ENCODE peak calls at places on chromosomes 13 and 19, in eight cellular contexts. T is activated naive CD8-positive, alpha-beta T cell treated with anti-CD3 and anti-CD28 coated beads, Interleukin-2, amount 50 U/mL, for 24 hours; O is stimulated activated CD4-positive, alpha-beta T cell treated with anti-CD3 and anti-CD28 coated beads, Interleukin-15, amount 100 ng/mL, for 24 hours; L is WTC11; V is aorta; N is substantia nigra; A is sciatic nerve; R is non-pigmented ciliary epithelial cell. C is an unnamed sample.

GRCh38 chr19:33134571-33135041 is 2.7 kb downstream of the WDR88 start:
- DNase-seq in A (no peak), L (peak), R (no peak), V (no peak), T (peak), N (no peak), O (peak), C (no peak)

GRCh38 chr19:11479470-11480080 is 1.3 kb downstream of the ELAVL3 start:
- DNase-seq in V (no peak), L (peak), N (peak), O (peak), A (no peak), T (peak), R (no peak), C (peak)

GRCh38 chr13:23608704-23609413 is 38.6 kb downstream of the TNFRSF19 start:
- DNase-seq in O (no peak), L (no peak), N (no peak), T (no peak), V (no peak), A (peak), R (no peak), C (no peak)

GRCh38 chr19:11649941-11650340 is 52.7 kb downstream of the ZNF627 start:
- DNase-seq in A (no peak), T (no peak), N (no peak), O (no peak), V (no peak), L (no peak), R (no peak), C (no peak)

GRCh38 chr19:50777830-50778303 is 7.6 kb downstream of the GPR32 start:
- DNase-seq in L (peak), A (no peak), T (no peak), O (peak), R (no peak), V (no peak), N (no peak), C (no peak)

GRCh38 chr19:17725422-17726078 is 6.3 kb downstream of the MAP1S start:
- DNase-seq in N (no peak), O (no peak), A (no peak), T (no peak), L (peak), R (no peak), V (no peak), C (no peak)

GRCh38 chr13:99983401-99984133 is 2.0 kb downstream of the ZIC2 start:
- DNase-seq in R (no peak), V (no peak), O (no peak), L (no peak), A (no peak), T (no peak), N (no peak), C (no peak)

GRCh38 chr19:21856751-21857150 is 20.8 kb upstream of the ZNF43 start:
- DNase-seq in A (no peak), R (no peak), T (no peak), N (no peak), V (no peak), L (no peak), O (no peak), C (no peak)

GRCh38 chr13:110225007-110225406 is 82.0 kb downstream of the COL4A1 start:
- DNase-seq in R (no peak), L (no peak), N (no peak), A (no peak), V (no peak), T (no peak), O (no peak), C (no peak)

GRCh38 chr19:48926909-48927308 is 6.6 kb upstream of the DHDH start:
- DNase-seq in R (peak), V (no peak), N (peak), O (peak), T (peak), A (no peak), L (no peak), C (peak)

GRCh38 chr19:33376423-33376822 is 2.9 kb downstream of the CEBPG start:
- DNase-seq in R (peak), N (no peak), A (peak), O (no peak), L (no peak), V (peak), T (no peak), C (no peak)

GRCh38 chr19:35211545-35212230 is 16.9 kb downstream of the FAM187B start:
- DNase-seq in A (peak), L (no peak), V (no peak), R (no peak), N (no peak), T (peak), O (peak), C (peak)

GRCh38 chr13:22703601-22704209 is 477.1 kb upstream of the SGCG start:
- DNase-seq in N (no peak), T (no peak), R (no peak), V (no peak), O (no peak), L (no peak), A (no peak), C (peak)

GRCh38 chr13:104461049-104461448 is 1394.8 kb upstream of the SLC10A2 start:
- DNase-seq in O (no peak), N (no peak), V (no peak), L (no peak), R (no peak), T (no peak), A (no peak), C (peak)

GRCh38 chr13:44921931-44922758 is 67.1 kb downstream of the NUFIP1 start:
- DNase-seq in T (no peak), L (no peak), A (no peak), R (peak), N (no peak), V (no peak), O (no peak), C (peak)

GRCh38 chr19:43467730-43468129 is 2.3 kb upstream of the LYPD3 start:
- DNase-seq in R (no peak), O (no peak), T (no peak), V (no peak), N (no peak), L (no peak), A (no peak), C (peak)

GRCh38 chr19:17394891-17395415 is 957 bp upstream of the CCDC194 start:
- DNase-seq in N (no peak), V (peak), A (peak), R (no peak), L (peak), O (peak), T (peak), C (peak)

GRCh38 chr19:3443840-3444694 is 36.3 kb downstream of the SMIM24 start:
- DNase-seq in N (no peak), A (no peak), V (peak), T (no peak), L (peak), R (no peak), O (no peak), C (no peak)

GRCh38 chr19:33819875-33820781 is 23.5 kb downstream of the KCTD15 start:
- DNase-seq in O (peak), V (peak), T (peak), L (peak), R (no peak), N (no peak), A (peak), C (peak)

GRCh38 chr19:13212759-13213330 is 62.6 kb downstream of the IER2 start:
- DNase-seq in T (peak), L (peak), V (peak), O (peak), A (peak), N (no peak), R (no peak), C (peak)

GRCh38 chr19:1655992-1656608 is 3.7 kb upstream of the TCF3 start:
- DNase-seq in N (no peak), A (no peak), V (no peak), T (no peak), O (no peak), R (no peak), L (no peak), C (no peak)

GRCh38 chr19:37519890-37520289 is 13.2 kb downstream of the ZNF793 start:
- DNase-seq in A (no peak), L (no peak), O (no peak), R (peak), T (no peak), V (no peak), N (no peak), C (no peak)